ENCODE peak calls at places on chromosomes 2 and 18, in nine cellular contexts. One of them, this sample, is unnamed.
A peak's percentile ranks its signal among the peaks of the same experiment; 100 is the strongest.

GRCh38 chr2:218285604-218286003 is 6.7 kb downstream of the TMBIM1 start:
- DNase-seq in ovary: peak; percentile 58
- DNase-seq in sigmoid colon: peak; percentile 93
- DNase-seq in K562: no peak
- DNase-seq in transverse colon: no peak
- DNase-seq in A549: no peak
- DNase-seq in SK-N-SH: no peak
- DNase-seq in suprapubic skin: no peak
- DNase-seq in HepG2: no peak
- DNase-seq in this sample: no peak

GRCh38 chr2:16663121-16663905 is 2.3 kb downstream of the CYRIA start:
- DNase-seq in A549: no peak
- DNase-seq in sigmoid colon: no peak
- DNase-seq in ovary: no peak
- DNase-seq in suprapubic skin: no peak
- DNase-seq in K562: no peak
- DNase-seq in SK-N-SH: no peak
- DNase-seq in transverse colon: no peak
- DNase-seq in HepG2: no peak
- DNase-seq in this sample: no peak

GRCh38 chr18:41391616-41392610 is 563.1 kb upstream of the PIK3C3 start:
- DNase-seq in HepG2: peak; percentile 47
- DNase-seq in ovary: peak; percentile 30
- DNase-seq in A549: peak; percentile 48
- DNase-seq in transverse colon: peak; percentile 16
- DNase-seq in K562: peak; percentile 22
- DNase-seq in sigmoid colon: no peak
- DNase-seq in SK-N-SH: peak; percentile 72
- DNase-seq in suprapubic skin: no peak
- DNase-seq in this sample: no peak

GRCh38 chr2:239147376-239147775 is 253.4 kb downstream of the HDAC4 start:
- DNase-seq in A549: no peak
- DNase-seq in sigmoid colon: peak; percentile 40
- DNase-seq in ovary: peak; percentile 15
- DNase-seq in SK-N-SH: no peak
- DNase-seq in K562: no peak
- DNase-seq in HepG2: no peak
- DNase-seq in transverse colon: no peak
- DNase-seq in suprapubic skin: peak; percentile 53
- DNase-seq in this sample: no peak

GRCh38 chr2:85413592-85414421 is 3.6 kb upstream of the CAPG start:
- DNase-seq in ovary: peak; percentile 74
- DNase-seq in sigmoid colon: no peak
- DNase-seq in SK-N-SH: no peak
- DNase-seq in K562: peak; percentile 77
- DNase-seq in A549: no peak
- DNase-seq in transverse colon: peak; percentile 76
- DNase-seq in suprapubic skin: peak; percentile 77
- DNase-seq in HepG2: no peak
- DNase-seq in this sample: no peak

GRCh38 chr2:200873561-200873960 is 9.1 kb upstream of the CLK1 start:
- DNase-seq in suprapubic skin: no peak
- DNase-seq in ovary: no peak
- DNase-seq in K562: no peak
- DNase-seq in sigmoid colon: no peak
- DNase-seq in A549: no peak
- DNase-seq in transverse colon: no peak
- DNase-seq in SK-N-SH: no peak
- DNase-seq in HepG2: no peak
- DNase-seq in this sample: no peak

GRCh38 chr18:39761273-39761672 is 2193.8 kb upstream of the PIK3C3 start:
- DNase-seq in A549: no peak
- DNase-seq in suprapubic skin: no peak
- DNase-seq in transverse colon: no peak
- DNase-seq in ovary: no peak
- DNase-seq in SK-N-SH: no peak
- DNase-seq in K562: no peak
- DNase-seq in sigmoid colon: no peak
- DNase-seq in HepG2: no peak
- DNase-seq in this sample: no peak

GRCh38 chr2:65033178-65033577 is 23.0 kb upstream of the CEP68 start:
- DNase-seq in ovary: no peak
- DNase-seq in HepG2: peak; percentile 25
- DNase-seq in sigmoid colon: no peak
- DNase-seq in suprapubic skin: no peak
- DNase-seq in transverse colon: no peak
- DNase-seq in K562: peak; percentile 41
- DNase-seq in A549: no peak
- DNase-seq in SK-N-SH: peak; percentile 44
- DNase-seq in this sample: no peak

GRCh38 chr2:188475945-188476344 is 184.3 kb downstream of the GULP1 start:
- DNase-seq in suprapubic skin: no peak
- DNase-seq in sigmoid colon: no peak
- DNase-seq in A549: peak; percentile 25
- DNase-seq in ovary: no peak
- DNase-seq in K562: no peak
- DNase-seq in transverse colon: no peak
- DNase-seq in SK-N-SH: peak; percentile 17
- DNase-seq in HepG2: no peak
- DNase-seq in this sample: no peak

GRCh38 chr18:1014951-1015627 is 110.4 kb downstream of the ADCYAP1 start:
- DNase-seq in HepG2: no peak
- DNase-seq in transverse colon: no peak
- DNase-seq in A549: no peak
- DNase-seq in suprapubic skin: no peak
- DNase-seq in sigmoid colon: no peak
- DNase-seq in ovary: no peak
- DNase-seq in SK-N-SH: no peak
- DNase-seq in K562: no peak
- DNase-seq in this sample: no peak

GRCh38 chr2:96188821-96189526 is 19.7 kb downstream of the STARD7 start:
- DNase-seq in A549: no peak
- DNase-seq in suprapubic skin: no peak
- DNase-seq in K562: peak; percentile 30
- DNase-seq in HepG2: no peak
- DNase-seq in transverse colon: no peak
- DNase-seq in sigmoid colon: no peak
- DNase-seq in SK-N-SH: no peak
- DNase-seq in ovary: no peak
- DNase-seq in this sample: no peak
- H3K27ac ChIP-seq in A549: no peak overlapping the region
- H3K27ac ChIP-seq in suprapubic skin: no peak overlapping the region
- H3K27ac ChIP-seq in K562: no peak overlapping the region
- H3K27ac ChIP-seq in HepG2: no peak overlapping the region
- H3K27ac ChIP-seq in transverse colon: no peak overlapping the region
- H3K27ac ChIP-seq in sigmoid colon: no peak overlapping the region
- H3K27ac ChIP-seq in SK-N-SH: no peak overlapping the region
- H3K27ac ChIP-seq in ovary: no peak overlapping the region
- H3K27ac ChIP-seq in this sample: no peak overlapping the region

GRCh38 chr2:127133793-127134192 is 26.8 kb upstream of the BIN1 start:
- DNase-seq in suprapubic skin: no peak
- DNase-seq in sigmoid colon: no peak
- DNase-seq in A549: no peak
- DNase-seq in transverse colon: no peak
- DNase-seq in ovary: no peak
- DNase-seq in SK-N-SH: no peak
- DNase-seq in HepG2: no peak
- DNase-seq in K562: no peak
- DNase-seq in this sample: no peak

GRCh38 chr2:127134235-127134634 is 27.3 kb upstream of the BIN1 start:
- DNase-seq in suprapubic skin: no peak
- DNase-seq in A549: no peak
- DNase-seq in SK-N-SH: peak; percentile 48
- DNase-seq in K562: peak; percentile 11
- DNase-seq in HepG2: no peak
- DNase-seq in sigmoid colon: no peak
- DNase-seq in transverse colon: no peak
- DNase-seq in ovary: no peak
- DNase-seq in this sample: no peak

GRCh38 chr2:127137741-127138140 is 30.8 kb upstream of the BIN1 start:
- DNase-seq in HepG2: no peak
- DNase-seq in ovary: no peak
- DNase-seq in suprapubic skin: no peak
- DNase-seq in A549: no peak
- DNase-seq in transverse colon: no peak
- DNase-seq in K562: no peak
- DNase-seq in SK-N-SH: no peak
- DNase-seq in sigmoid colon: no peak
- DNase-seq in this sample: no peak

GRCh38 chr2:127137225-127137624 is 30.3 kb upstream of the BIN1 start:
- DNase-seq in sigmoid colon: no peak
- DNase-seq in transverse colon: no peak
- DNase-seq in SK-N-SH: no peak
- DNase-seq in ovary: no peak
- DNase-seq in K562: no peak
- DNase-seq in A549: no peak
- DNase-seq in HepG2: no peak
- DNase-seq in suprapubic skin: no peak
- DNase-seq in this sample: no peak

GRCh38 chr2:127134833-127135830 is 28.2 kb upstream of the BIN1 start:
- DNase-seq in transverse colon: no peak
- DNase-seq in HepG2: no peak
- DNase-seq in ovary: no peak
- DNase-seq in suprapubic skin: no peak
- DNase-seq in K562: peak; percentile 9
- DNase-seq in SK-N-SH: peak; percentile 47
- DNase-seq in A549: no peak
- DNase-seq in sigmoid colon: no peak
- DNase-seq in this sample: no peak
- TF ChIP-seq EP300 in transverse colon: no peak
- TF ChIP-seq EP300 in HepG2: no peak
- TF ChIP-seq EP300 in ovary: no peak
- TF ChIP-seq EP300 in suprapubic skin: no peak
- TF ChIP-seq EP300 in K562: no peak
- TF ChIP-seq EP300 in SK-N-SH: no peak
- TF ChIP-seq EP300 in A549: no peak
- TF ChIP-seq EP300 in sigmoid colon: no peak
- TF ChIP-seq EP300 in this sample: no peak

DNA sequence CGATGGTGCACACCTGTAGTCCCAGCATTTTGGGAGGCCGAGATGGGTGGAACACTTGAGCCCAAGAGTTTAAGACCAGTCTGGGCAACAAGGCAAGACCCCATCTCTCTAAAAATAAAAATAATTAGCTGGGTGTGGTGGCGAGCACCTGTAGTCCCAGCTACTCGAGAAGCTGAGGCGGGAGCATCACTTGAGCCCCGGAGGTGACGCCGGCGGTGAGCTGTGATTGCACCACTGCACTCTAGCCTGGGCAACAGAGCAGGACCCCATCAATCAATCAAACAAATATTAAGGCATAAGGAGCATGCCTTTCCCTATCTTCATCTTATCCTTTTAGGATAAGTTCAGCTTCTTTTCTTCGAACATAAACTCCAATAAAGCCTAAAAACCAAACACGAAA is 1.1 kb downstream of the WDSUB1 start:
- DNase-seq in HepG2: no peak
- DNase-seq in transverse colon: no peak
- DNase-seq in SK-N-SH: no peak
- DNase-seq in sigmoid colon: no peak
- DNase-seq in A549: no peak
- DNase-seq in K562: no peak
- DNase-seq in ovary: no peak
- DNase-seq in suprapubic skin: no peak
- DNase-seq in this sample: no peak
- H3K27ac ChIP-seq in HepG2: peak overlapping the region; percentile 96
- H3K27ac ChIP-seq in transverse colon: peak overlapping the region; percentile 91
- H3K27ac ChIP-seq in SK-N-SH: peak overlapping the region; percentile 41
- H3K27ac ChIP-seq in sigmoid colon: peak overlapping the region; percentile 87
- H3K27ac ChIP-seq in A549: peak overlapping the region; percentile 96
- H3K27ac ChIP-seq in K562: no peak overlapping the region
- H3K27ac ChIP-seq in ovary: no peak overlapping the region
- H3K27ac ChIP-seq in suprapubic skin: peak overlapping the region; percentile 93
- H3K27ac ChIP-seq in this sample: peak overlapping the region; percentile 87

DNA sequence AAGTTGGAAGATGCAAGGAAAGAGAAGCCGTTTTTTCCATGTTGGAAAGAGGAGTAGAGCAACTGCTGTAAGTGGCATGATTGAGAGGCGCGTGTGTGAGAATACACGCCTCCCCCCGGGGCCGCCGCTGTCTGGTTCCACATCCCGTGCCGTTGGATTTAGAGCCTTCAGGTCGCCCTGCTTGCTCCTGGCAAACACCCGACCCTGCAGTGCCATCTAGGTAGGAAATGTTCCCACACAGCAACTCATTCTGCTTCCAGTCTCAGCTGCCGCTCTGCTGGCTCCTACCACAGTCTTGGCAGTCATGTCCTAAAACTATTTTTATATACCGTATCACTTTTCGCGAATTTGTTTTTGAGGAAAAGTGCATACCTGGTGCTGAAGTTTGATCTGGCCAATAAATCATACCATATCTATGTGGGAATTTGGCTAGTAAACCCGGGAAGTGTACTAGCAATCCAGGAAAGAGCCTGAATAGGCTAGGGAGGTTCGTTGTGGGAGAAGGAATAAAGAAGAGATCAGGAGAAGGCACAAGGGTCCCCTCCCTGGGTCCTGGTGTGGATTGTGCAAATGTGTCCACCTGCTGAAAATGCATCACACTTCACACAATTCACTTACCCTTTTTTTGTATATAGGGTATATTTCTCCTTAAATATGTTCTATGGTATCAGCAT is 372.7 kb downstream of the FBXO15 start:
- DNase-seq in K562: no peak
- DNase-seq in suprapubic skin: no peak
- DNase-seq in sigmoid colon: no peak
- DNase-seq in transverse colon: no peak
- DNase-seq in ovary: no peak
- DNase-seq in SK-N-SH: no peak
- DNase-seq in A549: peak; percentile 51
- DNase-seq in HepG2: no peak
- DNase-seq in this sample: no peak
- TF ChIP-seq EP300 in K562: no peak
- TF ChIP-seq EP300 in suprapubic skin: no peak
- TF ChIP-seq EP300 in sigmoid colon: no peak
- TF ChIP-seq EP300 in transverse colon: no peak
- TF ChIP-seq EP300 in ovary: no peak
- TF ChIP-seq EP300 in SK-N-SH: no peak
- TF ChIP-seq EP300 in A549: no peak
- TF ChIP-seq EP300 in HepG2: no peak
- TF ChIP-seq EP300 in this sample: no peak

DNA sequence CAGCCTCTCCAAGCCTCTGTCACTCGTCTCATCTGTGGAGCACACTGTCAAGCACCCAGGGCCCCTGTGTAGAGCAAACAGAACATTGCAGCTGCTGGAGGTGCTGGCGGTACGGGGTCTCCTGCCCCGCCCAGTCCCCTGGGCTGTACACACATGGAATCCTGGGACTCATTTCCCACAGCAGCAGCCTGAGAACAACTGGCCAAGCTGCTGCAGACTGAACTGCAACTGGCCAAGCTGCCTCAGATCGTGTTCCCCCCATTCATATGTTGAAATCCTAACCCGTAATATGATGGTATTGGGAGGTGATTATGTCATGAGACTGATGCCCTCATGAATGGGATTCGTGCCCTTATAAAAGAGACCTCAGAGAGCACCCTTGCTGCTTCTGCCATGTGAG is 130.5 kb downstream of the NCK2 start:
- DNase-seq in suprapubic skin: no peak
- DNase-seq in SK-N-SH: no peak
- DNase-seq in ovary: no peak
- DNase-seq in transverse colon: no peak
- DNase-seq in K562: no peak
- DNase-seq in A549: no peak
- DNase-seq in sigmoid colon: no peak
- DNase-seq in HepG2: peak; percentile 36
- DNase-seq in this sample: no peak
- H3K27ac ChIP-seq in suprapubic skin: no peak overlapping the region
- H3K27ac ChIP-seq in SK-N-SH: no peak overlapping the region
- H3K27ac ChIP-seq in ovary: no peak overlapping the region
- H3K27ac ChIP-seq in transverse colon: no peak overlapping the region
- H3K27ac ChIP-seq in K562: no peak overlapping the region
- H3K27ac ChIP-seq in A549: no peak overlapping the region
- H3K27ac ChIP-seq in sigmoid colon: no peak overlapping the region
- H3K27ac ChIP-seq in HepG2: no peak overlapping the region
- H3K27ac ChIP-seq in this sample: no peak overlapping the region

This sample was measured in tibial nerve.